ENCODE peak calls at places on chromosome 6, in five cellular contexts. One of them, this sample, is unnamed.
A peak's percentile ranks its signal among the peaks of the same experiment; 100 is the strongest.

GRCh38 chr6:91569071-91569470 is 982.2 kb upstream of the MAP3K7 start:
- DNase-seq in psoas muscle: no peak
- DNase-seq in IMR-90: peak; percentile 53
- DNase-seq in ascending aorta: no peak
- DNase-seq in astrocyte of the spinal cord: peak; percentile 80
- DNase-seq in this sample: no peak

GRCh38 chr6:108581237-108581931 is 20.7 kb downstream of the FOXO3 start:
- DNase-seq in psoas muscle: peak; percentile 82
- DNase-seq in astrocyte of the spinal cord: peak; percentile 88
- DNase-seq in ascending aorta: no peak
- DNase-seq in IMR-90: peak; percentile 84
- DNase-seq in this sample: peak; percentile 68

GRCh38 chr6:82113231-82113630 is 134.3 kb downstream of the IBTK start:
- DNase-seq in psoas muscle: no peak
- DNase-seq in astrocyte of the spinal cord: peak; percentile 11
- DNase-seq in ascending aorta: no peak
- DNase-seq in IMR-90: no peak
- DNase-seq in this sample: no peak

GRCh38 chr6:73452107-73452461 is at the start of gene CGAS:
- DNase-seq in psoas muscle: peak; percentile 83
- DNase-seq in ascending aorta: peak; percentile 88
- DNase-seq in astrocyte of the spinal cord: peak; percentile 49
- DNase-seq in IMR-90: peak; percentile 62
- DNase-seq in this sample: no peak

GRCh38 chr6:81999270-81999669 is 246.8 kb upstream of the TENT5A start:
- DNase-seq in IMR-90: no peak
- DNase-seq in psoas muscle: no peak
- DNase-seq in ascending aorta: no peak
- DNase-seq in astrocyte of the spinal cord: peak; percentile 33
- DNase-seq in this sample: no peak

GRCh38 chr6:132907915-132908314 is 93.5 kb downstream of the RPS12 start:
- DNase-seq in IMR-90: peak; percentile 93
- DNase-seq in ascending aorta: no peak
- DNase-seq in astrocyte of the spinal cord: peak; percentile 70
- DNase-seq in psoas muscle: no peak
- DNase-seq in this sample: no peak

GRCh38 chr6:151999194-151999593 is 191.7 kb downstream of the ESR1 start:
- DNase-seq in astrocyte of the spinal cord: peak; percentile 5
- DNase-seq in IMR-90: no peak
- DNase-seq in psoas muscle: no peak
- DNase-seq in ascending aorta: no peak
- DNase-seq in this sample: no peak

GRCh38 chr6:91387290-91388062 is 800.6 kb upstream of the MAP3K7 start:
- DNase-seq in astrocyte of the spinal cord: no peak
- DNase-seq in ascending aorta: no peak
- DNase-seq in psoas muscle: no peak
- DNase-seq in IMR-90: no peak
- DNase-seq in this sample: peak; percentile 9

GRCh38 chr6:39850897-39851296 is 58.7 kb downstream of the DAAM2 start:
- DNase-seq in ascending aorta: no peak
- DNase-seq in IMR-90: peak; percentile 7
- DNase-seq in astrocyte of the spinal cord: no peak
- DNase-seq in psoas muscle: no peak
- DNase-seq in this sample: peak; percentile 56

GRCh38 chr6:31271641-31272357 is at the start of gene HLA-C:
- DNase-seq in IMR-90: peak; percentile 95
- DNase-seq in ascending aorta: peak; percentile 97
- DNase-seq in astrocyte of the spinal cord: peak; percentile 93
- DNase-seq in psoas muscle: peak; percentile 91
- DNase-seq in this sample: peak; percentile 93

GRCh38 chr6:3748208-3748701 is 3.3 kb downstream of the PXDC1 start:
- DNase-seq in psoas muscle: peak; percentile 89
- DNase-seq in IMR-90: peak; percentile 86
- DNase-seq in ascending aorta: peak; percentile 91
- DNase-seq in astrocyte of the spinal cord: peak; percentile 77
- DNase-seq in this sample: no peak

GRCh38 chr6:105991561-105992314 is 94.4 kb upstream of the PRDM1 start:
- DNase-seq in psoas muscle: no peak
- DNase-seq in ascending aorta: no peak
- DNase-seq in astrocyte of the spinal cord: no peak
- DNase-seq in IMR-90: no peak
- DNase-seq in this sample: no peak

GRCh38 chr6:3023663-3024483 is 24.2 kb downstream of the NQO2 start:
- DNase-seq in psoas muscle: peak; percentile 98
- DNase-seq in IMR-90: peak; percentile 86
- DNase-seq in ascending aorta: peak; percentile 95
- DNase-seq in astrocyte of the spinal cord: peak; percentile 79
- DNase-seq in this sample: peak; percentile 90

GRCh38 chr6:168871535-168872106 is 382.0 kb downstream of the THBS2 start:
- DNase-seq in ascending aorta: no peak
- DNase-seq in IMR-90: no peak
- DNase-seq in psoas muscle: no peak
- DNase-seq in astrocyte of the spinal cord: no peak
- DNase-seq in this sample: no peak

GRCh38 chr6:42428326-42429041 is 23.2 kb downstream of the TRERF1 start:
- DNase-seq in IMR-90: peak; percentile 21
- DNase-seq in ascending aorta: no peak
- DNase-seq in psoas muscle: peak; percentile 60
- DNase-seq in astrocyte of the spinal cord: no peak
- DNase-seq in this sample: no peak

GRCh38 chr6:5053864-5054426 is 31.2 kb upstream of the PPP1R3G start:
- DNase-seq in ascending aorta: no peak
- DNase-seq in psoas muscle: no peak
- DNase-seq in IMR-90: no peak
- DNase-seq in astrocyte of the spinal cord: no peak
- DNase-seq in this sample: no peak

GRCh38 chr6:44404715-44405099 is 17.2 kb downstream of the CDC5L start:
- DNase-seq in astrocyte of the spinal cord: no peak
- DNase-seq in psoas muscle: no peak
- DNase-seq in ascending aorta: no peak
- DNase-seq in IMR-90: no peak
- DNase-seq in this sample: no peak

GRCh38 chr6:146305098-146305497 is 238.5 kb upstream of the RAB32 start:
- DNase-seq in ascending aorta: no peak
- DNase-seq in IMR-90: no peak
- DNase-seq in astrocyte of the spinal cord: no peak
- DNase-seq in psoas muscle: no peak
- DNase-seq in this sample: no peak

GRCh38 chr6:37141291-37142046 is 28.5 kb upstream of the PIM1 start:
- DNase-seq in astrocyte of the spinal cord: peak; percentile 80
- DNase-seq in IMR-90: peak; percentile 81
- DNase-seq in psoas muscle: no peak
- DNase-seq in ascending aorta: no peak
- DNase-seq in this sample: no peak
- H3K4me3 ChIP-seq in astrocyte of the spinal cord: no peak overlapping the region
- H3K4me3 ChIP-seq in IMR-90: no peak overlapping the region
- H3K4me3 ChIP-seq in psoas muscle: no peak overlapping the region
- H3K4me3 ChIP-seq in ascending aorta: no peak overlapping the region
- H3K4me3 ChIP-seq in this sample: no peak overlapping the region

DNA sequence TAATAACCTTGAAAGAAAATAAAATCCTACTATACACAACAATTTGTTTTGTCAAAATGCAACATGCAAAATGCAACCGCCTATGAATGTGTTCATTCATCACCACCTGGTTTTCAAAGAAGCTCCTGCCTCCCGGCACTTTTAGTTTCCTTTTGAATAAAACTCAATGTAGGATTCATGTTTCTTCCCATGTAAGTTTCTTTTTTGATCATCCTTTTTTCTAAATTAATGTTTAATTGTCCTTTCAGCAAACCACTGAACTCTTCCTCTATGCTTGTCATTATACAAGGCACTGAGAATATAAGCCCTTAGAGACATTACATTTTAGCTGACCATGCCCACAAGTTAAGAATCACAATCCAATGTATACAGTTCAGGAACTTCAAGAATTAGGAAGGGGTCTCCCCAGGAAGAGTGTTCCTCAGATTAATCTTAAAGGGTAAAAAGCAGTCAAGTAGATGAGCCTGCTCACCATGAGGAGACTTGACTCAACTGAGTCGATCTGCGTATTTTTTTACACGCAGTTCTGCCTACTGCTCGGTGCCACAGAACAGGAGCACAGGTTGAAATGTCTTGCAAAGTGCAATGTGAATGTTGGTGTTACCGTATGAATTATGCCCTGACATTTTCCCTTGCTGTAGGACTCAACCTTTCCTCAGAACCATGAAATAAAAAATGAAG is 7.2 kb upstream of the THEMIS start:
- DNase-seq in astrocyte of the spinal cord: no peak
- DNase-seq in ascending aorta: no peak
- DNase-seq in IMR-90: no peak
- DNase-seq in psoas muscle: no peak
- DNase-seq in this sample: no peak
- H3K4me3 ChIP-seq in astrocyte of the spinal cord: no peak overlapping the region
- H3K4me3 ChIP-seq in ascending aorta: no peak overlapping the region
- H3K4me3 ChIP-seq in IMR-90: no peak overlapping the region
- H3K4me3 ChIP-seq in psoas muscle: no peak overlapping the region
- H3K4me3 ChIP-seq in this sample: no peak overlapping the region

DNA sequence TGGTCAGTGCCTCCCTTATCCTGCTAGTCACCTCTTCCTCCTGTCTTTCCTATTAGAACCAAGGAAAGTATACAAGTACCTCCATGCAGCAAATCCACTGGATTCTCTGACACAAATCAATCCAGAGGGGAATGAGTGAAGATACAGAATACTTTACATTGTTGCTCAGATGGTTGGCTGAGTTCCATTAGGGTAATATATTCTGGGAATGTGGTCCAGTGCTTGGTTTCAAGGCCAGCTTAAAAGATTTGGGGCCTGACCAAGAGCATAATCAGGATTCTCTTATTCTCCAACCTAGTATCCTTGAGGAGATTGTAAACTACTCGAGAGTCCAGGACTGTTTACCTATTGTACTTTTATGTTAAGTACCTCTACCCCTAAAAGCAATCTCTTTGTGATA is 23.0 kb downstream of the CARMIL1 start:
- DNase-seq in psoas muscle: no peak
- DNase-seq in ascending aorta: no peak
- DNase-seq in astrocyte of the spinal cord: no peak
- DNase-seq in IMR-90: no peak
- DNase-seq in this sample: no peak
- H3K4me3 ChIP-seq in psoas muscle: no peak overlapping the region
- H3K4me3 ChIP-seq in ascending aorta: no peak overlapping the region
- H3K4me3 ChIP-seq in astrocyte of the spinal cord: no peak overlapping the region
- H3K4me3 ChIP-seq in IMR-90: no peak overlapping the region
- H3K4me3 ChIP-seq in this sample: no peak overlapping the region

GRCh38 chr6:38783436-38784228 is 68.5 kb downstream of the DNAH8 start:
- DNase-seq in astrocyte of the spinal cord: no peak
- DNase-seq in psoas muscle: no peak
- DNase-seq in IMR-90: no peak
- DNase-seq in ascending aorta: no peak
- DNase-seq in this sample: no peak

GRCh38 chr6:38782616-38783015 is 67.5 kb downstream of the DNAH8 start:
- DNase-seq in IMR-90: no peak
- DNase-seq in ascending aorta: no peak
- DNase-seq in psoas muscle: no peak
- DNase-seq in astrocyte of the spinal cord: no peak
- DNase-seq in this sample: no peak

GRCh38 chr6:38786486-38786885 is 71.4 kb downstream of the DNAH8 start:
- DNase-seq in IMR-90: no peak
- DNase-seq in astrocyte of the spinal cord: no peak
- DNase-seq in psoas muscle: no peak
- DNase-seq in ascending aorta: no peak
- DNase-seq in this sample: no peak

GRCh38 chr6:38789256-38789655 is 74.1 kb downstream of the DNAH8 start:
- DNase-seq in psoas muscle: no peak
- DNase-seq in astrocyte of the spinal cord: no peak
- DNase-seq in IMR-90: no peak
- DNase-seq in ascending aorta: no peak
- DNase-seq in this sample: no peak

DNA sequence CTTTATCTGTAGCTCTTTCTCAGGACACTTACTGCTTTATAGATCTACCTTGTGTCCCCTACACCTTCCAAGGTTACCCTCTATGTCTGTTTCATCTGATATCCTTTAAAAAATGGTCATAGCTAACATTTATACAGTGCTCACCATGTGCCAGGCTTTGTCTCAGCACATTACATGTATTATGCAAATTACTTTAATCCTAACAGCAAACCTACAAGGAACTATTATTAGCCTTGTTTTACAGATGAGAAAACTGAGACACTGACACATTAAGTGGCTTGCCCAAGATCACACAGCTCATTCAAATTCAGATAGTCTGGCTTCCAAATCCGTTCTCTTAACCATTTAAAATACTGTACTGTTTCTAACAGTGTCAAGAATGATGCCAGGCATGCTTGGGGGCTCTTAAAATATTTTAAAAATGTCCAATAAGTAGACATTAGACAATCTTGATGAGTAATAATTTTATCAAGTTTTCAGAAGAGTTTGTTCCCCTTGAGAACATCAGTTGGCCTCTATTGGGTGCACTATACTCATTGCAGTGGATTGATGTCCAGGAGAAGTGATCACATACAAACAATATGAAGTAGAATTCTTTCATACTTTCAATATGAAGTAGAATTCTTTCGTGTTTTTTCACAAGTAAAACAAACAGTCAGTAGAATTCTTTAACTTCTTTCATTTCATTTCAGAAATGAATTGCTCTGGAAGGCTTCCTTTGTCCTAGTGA is 69.6 kb downstream of the DNAH8 start:
- DNase-seq in ascending aorta: no peak
- DNase-seq in psoas muscle: no peak
- DNase-seq in astrocyte of the spinal cord: peak; percentile 28
- DNase-seq in IMR-90: no peak
- DNase-seq in this sample: no peak
- H3K4me3 ChIP-seq in ascending aorta: no peak overlapping the region
- H3K4me3 ChIP-seq in psoas muscle: no peak overlapping the region
- H3K4me3 ChIP-seq in astrocyte of the spinal cord: no peak overlapping the region
- H3K4me3 ChIP-seq in IMR-90: no peak overlapping the region
- H3K4me3 ChIP-seq in this sample: no peak overlapping the region

GRCh38 chr6:143058987-143059386 is 1.7 kb upstream of the AIG1 start:
- DNase-seq in astrocyte of the spinal cord: no peak
- DNase-seq in ascending aorta: no peak
- DNase-seq in psoas muscle: no peak
- DNase-seq in IMR-90: no peak
- DNase-seq in this sample: no peak
- H3K4me3 ChIP-seq in astrocyte of the spinal cord: no peak overlapping the region
- H3K4me3 ChIP-seq in ascending aorta: no peak overlapping the region
- H3K4me3 ChIP-seq in psoas muscle: peak overlapping the region; percentile 70
- H3K4me3 ChIP-seq in IMR-90: no peak overlapping the region
- H3K4me3 ChIP-seq in this sample: no peak overlapping the region

GRCh38 chr6:96812077-96812703 is 25.1 kb downstream of the GPR63 start:
- DNase-seq in ascending aorta: no peak
- DNase-seq in IMR-90: peak; percentile 24
- DNase-seq in astrocyte of the spinal cord: peak; percentile 54
- DNase-seq in psoas muscle: no peak
- DNase-seq in this sample: no peak
- H3K4me3 ChIP-seq in ascending aorta: no peak overlapping the region
- H3K4me3 ChIP-seq in IMR-90: no peak overlapping the region
- H3K4me3 ChIP-seq in astrocyte of the spinal cord: no peak overlapping the region
- H3K4me3 ChIP-seq in psoas muscle: no peak overlapping the region
- H3K4me3 ChIP-seq in this sample: no peak overlapping the region

GRCh38 chr6:84762220-84762940 is 2.0 kb downstream of the TBX18 start:
- DNase-seq in psoas muscle: no peak
- DNase-seq in astrocyte of the spinal cord: peak; percentile 66
- DNase-seq in ascending aorta: peak; percentile 70
- DNase-seq in IMR-90: no peak
- DNase-seq in this sample: no peak
- H3K4me3 ChIP-seq in psoas muscle: peak overlapping the region; percentile 65
- H3K4me3 ChIP-seq in astrocyte of the spinal cord: peak overlapping the region; percentile 70
- H3K4me3 ChIP-seq in ascending aorta: peak overlapping the region; percentile 56
- H3K4me3 ChIP-seq in IMR-90: no peak overlapping the region
- H3K4me3 ChIP-seq in this sample: no peak overlapping the region

This sample was measured in Jurkat, Clone E6-1.